ENCODE peak calls at places on chromosomes 4 and X, in nine cellular contexts. One of them, this sample, is unnamed.

GRCh38 chrX:11100281-11101035 is 10.7 kb upstream of the HCCS start:
- DNase-seq in C1 segment of cervical spinal cord: no peak
- DNase-seq in activated gamma-delta T cell treated with anti-CD3 and anti-CD28 coated beads, Interleukin-2, amount 50 U/mL, for 16 hours: no peak
- DNase-seq in NCI-H2171 treated with DMSO at 0.1 percent for 48 hours: peak; percentile 47
- DNase-seq in activated CD8-positive, alpha-beta T cell treated with anti-CD3 and anti-CD28 coated beads, Interleukin-2, amount 10 ng/mL, durations not matched to agents 7 days and 5 days: no peak
- DNase-seq in tibial artery: no peak
- DNase-seq in mesenteric fat pad: no peak
- DNase-seq in fibroblast of the conjunctiva: peak; percentile 55
- DNase-seq in stimulated activated CD4-positive, alpha-beta T cell treated with anti-CD3 and anti-CD28 coated beads, Interleukin-15, amount 100 ng/mL, for 1 hour: no peak
- DNase-seq in this sample: peak; percentile 15

GRCh38 chr4:55216871-55217635 is 91.7 kb upstream of the KDR start:
- DNase-seq in tibial artery: no peak
- DNase-seq in NCI-H2171 treated with DMSO at 0.1 percent for 48 hours: no peak
- DNase-seq in activated gamma-delta T cell treated with anti-CD3 and anti-CD28 coated beads, Interleukin-2, amount 50 U/mL, for 16 hours: no peak
- DNase-seq in fibroblast of the conjunctiva: peak; percentile 24
- DNase-seq in C1 segment of cervical spinal cord: no peak
- DNase-seq in stimulated activated CD4-positive, alpha-beta T cell treated with anti-CD3 and anti-CD28 coated beads, Interleukin-15, amount 100 ng/mL, for 1 hour: no peak
- DNase-seq in activated CD8-positive, alpha-beta T cell treated with anti-CD3 and anti-CD28 coated beads, Interleukin-2, amount 10 ng/mL, durations not matched to agents 7 days and 5 days: no peak
- DNase-seq in mesenteric fat pad: no peak
- DNase-seq in this sample: no peak

GRCh38 chrX:119790977-119791436 is 423 bp downstream of the RPL39 start:
- DNase-seq in activated CD8-positive, alpha-beta T cell treated with anti-CD3 and anti-CD28 coated beads, Interleukin-2, amount 10 ng/mL, durations not matched to agents 7 days and 5 days: peak; percentile 49
- DNase-seq in NCI-H2171 treated with DMSO at 0.1 percent for 48 hours: peak; percentile 21
- DNase-seq in C1 segment of cervical spinal cord: no peak
- DNase-seq in fibroblast of the conjunctiva: peak; percentile 22
- DNase-seq in stimulated activated CD4-positive, alpha-beta T cell treated with anti-CD3 and anti-CD28 coated beads, Interleukin-15, amount 100 ng/mL, for 1 hour: peak; percentile 2
- DNase-seq in mesenteric fat pad: no peak
- DNase-seq in tibial artery: peak; percentile 64
- DNase-seq in activated gamma-delta T cell treated with anti-CD3 and anti-CD28 coated beads, Interleukin-2, amount 50 U/mL, for 16 hours: peak; percentile 14
- DNase-seq in this sample: no peak

GRCh38 chr4:125084608-125085007 is 230.1 kb upstream of the FAT4 start:
- DNase-seq in fibroblast of the conjunctiva: no peak
- DNase-seq in stimulated activated CD4-positive, alpha-beta T cell treated with anti-CD3 and anti-CD28 coated beads, Interleukin-15, amount 100 ng/mL, for 1 hour: no peak
- DNase-seq in activated CD8-positive, alpha-beta T cell treated with anti-CD3 and anti-CD28 coated beads, Interleukin-2, amount 10 ng/mL, durations not matched to agents 7 days and 5 days: no peak
- DNase-seq in activated gamma-delta T cell treated with anti-CD3 and anti-CD28 coated beads, Interleukin-2, amount 50 U/mL, for 16 hours: no peak
- DNase-seq in tibial artery: no peak
- DNase-seq in mesenteric fat pad: no peak
- DNase-seq in NCI-H2171 treated with DMSO at 0.1 percent for 48 hours: no peak
- DNase-seq in C1 segment of cervical spinal cord: no peak
- DNase-seq in this sample: no peak

GRCh38 chr4:48017108-48017527 is 546 bp downstream of the NIPAL1 start:
- DNase-seq in activated CD8-positive, alpha-beta T cell treated with anti-CD3 and anti-CD28 coated beads, Interleukin-2, amount 10 ng/mL, durations not matched to agents 7 days and 5 days: no peak
- DNase-seq in mesenteric fat pad: no peak
- DNase-seq in activated gamma-delta T cell treated with anti-CD3 and anti-CD28 coated beads, Interleukin-2, amount 50 U/mL, for 16 hours: no peak
- DNase-seq in C1 segment of cervical spinal cord: no peak
- DNase-seq in fibroblast of the conjunctiva: no peak
- DNase-seq in NCI-H2171 treated with DMSO at 0.1 percent for 48 hours: no peak
- DNase-seq in tibial artery: peak; percentile 65
- DNase-seq in stimulated activated CD4-positive, alpha-beta T cell treated with anti-CD3 and anti-CD28 coated beads, Interleukin-15, amount 100 ng/mL, for 1 hour: no peak
- DNase-seq in this sample: no peak

GRCh38 chr4:41620594-41621256 is 82.8 kb downstream of the LIMCH1 start:
- DNase-seq in activated CD8-positive, alpha-beta T cell treated with anti-CD3 and anti-CD28 coated beads, Interleukin-2, amount 10 ng/mL, durations not matched to agents 7 days and 5 days: no peak
- DNase-seq in tibial artery: peak; percentile 82
- DNase-seq in stimulated activated CD4-positive, alpha-beta T cell treated with anti-CD3 and anti-CD28 coated beads, Interleukin-15, amount 100 ng/mL, for 1 hour: no peak
- DNase-seq in activated gamma-delta T cell treated with anti-CD3 and anti-CD28 coated beads, Interleukin-2, amount 50 U/mL, for 16 hours: no peak
- DNase-seq in NCI-H2171 treated with DMSO at 0.1 percent for 48 hours: no peak
- DNase-seq in C1 segment of cervical spinal cord: no peak
- DNase-seq in mesenteric fat pad: no peak
- DNase-seq in fibroblast of the conjunctiva: no peak
- DNase-seq in this sample: no peak

GRCh38 chr4:87574996-87575395 is 33.3 kb upstream of the DSPP start:
- DNase-seq in stimulated activated CD4-positive, alpha-beta T cell treated with anti-CD3 and anti-CD28 coated beads, Interleukin-15, amount 100 ng/mL, for 1 hour: no peak
- DNase-seq in NCI-H2171 treated with DMSO at 0.1 percent for 48 hours: no peak
- DNase-seq in activated CD8-positive, alpha-beta T cell treated with anti-CD3 and anti-CD28 coated beads, Interleukin-2, amount 10 ng/mL, durations not matched to agents 7 days and 5 days: no peak
- DNase-seq in activated gamma-delta T cell treated with anti-CD3 and anti-CD28 coated beads, Interleukin-2, amount 50 U/mL, for 16 hours: no peak
- DNase-seq in C1 segment of cervical spinal cord: no peak
- DNase-seq in tibial artery: no peak
- DNase-seq in fibroblast of the conjunctiva: no peak
- DNase-seq in mesenteric fat pad: no peak
- DNase-seq in this sample: no peak

GRCh38 chr4:51895816-51896408 is 53.0 kb downstream of the DCUN1D4 start:
- DNase-seq in C1 segment of cervical spinal cord: peak; percentile 20
- DNase-seq in fibroblast of the conjunctiva: peak; percentile 42
- DNase-seq in mesenteric fat pad: no peak
- DNase-seq in tibial artery: peak; percentile 70
- DNase-seq in stimulated activated CD4-positive, alpha-beta T cell treated with anti-CD3 and anti-CD28 coated beads, Interleukin-15, amount 100 ng/mL, for 1 hour: no peak
- DNase-seq in NCI-H2171 treated with DMSO at 0.1 percent for 48 hours: peak; percentile 63
- DNase-seq in activated CD8-positive, alpha-beta T cell treated with anti-CD3 and anti-CD28 coated beads, Interleukin-2, amount 10 ng/mL, durations not matched to agents 7 days and 5 days: peak; percentile 69
- DNase-seq in activated gamma-delta T cell treated with anti-CD3 and anti-CD28 coated beads, Interleukin-2, amount 50 U/mL, for 16 hours: peak; percentile 25
- DNase-seq in this sample: peak; percentile 83

GRCh38 chr4:98939892-98940298 is 11.0 kb upstream of the EIF4E start:
- DNase-seq in stimulated activated CD4-positive, alpha-beta T cell treated with anti-CD3 and anti-CD28 coated beads, Interleukin-15, amount 100 ng/mL, for 1 hour: no peak
- DNase-seq in activated CD8-positive, alpha-beta T cell treated with anti-CD3 and anti-CD28 coated beads, Interleukin-2, amount 10 ng/mL, durations not matched to agents 7 days and 5 days: no peak
- DNase-seq in C1 segment of cervical spinal cord: no peak
- DNase-seq in mesenteric fat pad: no peak
- DNase-seq in NCI-H2171 treated with DMSO at 0.1 percent for 48 hours: peak; percentile 26
- DNase-seq in activated gamma-delta T cell treated with anti-CD3 and anti-CD28 coated beads, Interleukin-2, amount 50 U/mL, for 16 hours: no peak
- DNase-seq in fibroblast of the conjunctiva: peak; percentile 53
- DNase-seq in tibial artery: no peak
- DNase-seq in this sample: peak; percentile 69

GRCh38 chr4:151169900-151170299 is 70.5 kb downstream of the RPS3A start:
- DNase-seq in tibial artery: no peak
- DNase-seq in activated CD8-positive, alpha-beta T cell treated with anti-CD3 and anti-CD28 coated beads, Interleukin-2, amount 10 ng/mL, durations not matched to agents 7 days and 5 days: no peak
- DNase-seq in NCI-H2171 treated with DMSO at 0.1 percent for 48 hours: no peak
- DNase-seq in C1 segment of cervical spinal cord: no peak
- DNase-seq in fibroblast of the conjunctiva: peak; percentile 26
- DNase-seq in activated gamma-delta T cell treated with anti-CD3 and anti-CD28 coated beads, Interleukin-2, amount 50 U/mL, for 16 hours: no peak
- DNase-seq in stimulated activated CD4-positive, alpha-beta T cell treated with anti-CD3 and anti-CD28 coated beads, Interleukin-15, amount 100 ng/mL, for 1 hour: no peak
- DNase-seq in mesenteric fat pad: no peak
- DNase-seq in this sample: no peak

GRCh38 chr4:148051403-148051802 is 319.5 kb downstream of the ARHGAP10 start:
- DNase-seq in stimulated activated CD4-positive, alpha-beta T cell treated with anti-CD3 and anti-CD28 coated beads, Interleukin-15, amount 100 ng/mL, for 1 hour: no peak
- DNase-seq in activated CD8-positive, alpha-beta T cell treated with anti-CD3 and anti-CD28 coated beads, Interleukin-2, amount 10 ng/mL, durations not matched to agents 7 days and 5 days: no peak
- DNase-seq in tibial artery: no peak
- DNase-seq in C1 segment of cervical spinal cord: no peak
- DNase-seq in NCI-H2171 treated with DMSO at 0.1 percent for 48 hours: peak; percentile 27
- DNase-seq in mesenteric fat pad: no peak
- DNase-seq in activated gamma-delta T cell treated with anti-CD3 and anti-CD28 coated beads, Interleukin-2, amount 50 U/mL, for 16 hours: no peak
- DNase-seq in fibroblast of the conjunctiva: no peak
- DNase-seq in this sample: no peak

GRCh38 chr4:88533937-88534750 is 10.6 kb upstream of the PYURF start:
- DNase-seq in activated gamma-delta T cell treated with anti-CD3 and anti-CD28 coated beads, Interleukin-2, amount 50 U/mL, for 16 hours: no peak
- DNase-seq in activated CD8-positive, alpha-beta T cell treated with anti-CD3 and anti-CD28 coated beads, Interleukin-2, amount 10 ng/mL, durations not matched to agents 7 days and 5 days: no peak
- DNase-seq in fibroblast of the conjunctiva: no peak
- DNase-seq in mesenteric fat pad: no peak
- DNase-seq in stimulated activated CD4-positive, alpha-beta T cell treated with anti-CD3 and anti-CD28 coated beads, Interleukin-15, amount 100 ng/mL, for 1 hour: no peak
- DNase-seq in tibial artery: no peak
- DNase-seq in NCI-H2171 treated with DMSO at 0.1 percent for 48 hours: no peak
- DNase-seq in C1 segment of cervical spinal cord: no peak
- DNase-seq in this sample: no peak

GRCh38 chr4:64250061-64250460 is 159.2 kb downstream of the TECRL start:
- DNase-seq in mesenteric fat pad: no peak
- DNase-seq in tibial artery: no peak
- DNase-seq in activated gamma-delta T cell treated with anti-CD3 and anti-CD28 coated beads, Interleukin-2, amount 50 U/mL, for 16 hours: no peak
- DNase-seq in stimulated activated CD4-positive, alpha-beta T cell treated with anti-CD3 and anti-CD28 coated beads, Interleukin-15, amount 100 ng/mL, for 1 hour: no peak
- DNase-seq in NCI-H2171 treated with DMSO at 0.1 percent for 48 hours: peak; percentile 18
- DNase-seq in activated CD8-positive, alpha-beta T cell treated with anti-CD3 and anti-CD28 coated beads, Interleukin-2, amount 10 ng/mL, durations not matched to agents 7 days and 5 days: no peak
- DNase-seq in fibroblast of the conjunctiva: no peak
- DNase-seq in C1 segment of cervical spinal cord: no peak
- DNase-seq in this sample: no peak

GRCh38 chrX:118655561-118656246 is 71.7 kb upstream of the IL13RA1 start:
- DNase-seq in fibroblast of the conjunctiva: no peak
- DNase-seq in mesenteric fat pad: no peak
- DNase-seq in tibial artery: no peak
- DNase-seq in stimulated activated CD4-positive, alpha-beta T cell treated with anti-CD3 and anti-CD28 coated beads, Interleukin-15, amount 100 ng/mL, for 1 hour: no peak
- DNase-seq in activated CD8-positive, alpha-beta T cell treated with anti-CD3 and anti-CD28 coated beads, Interleukin-2, amount 10 ng/mL, durations not matched to agents 7 days and 5 days: no peak
- DNase-seq in activated gamma-delta T cell treated with anti-CD3 and anti-CD28 coated beads, Interleukin-2, amount 50 U/mL, for 16 hours: no peak
- DNase-seq in C1 segment of cervical spinal cord: no peak
- DNase-seq in NCI-H2171 treated with DMSO at 0.1 percent for 48 hours: no peak
- DNase-seq in this sample: no peak

GRCh38 chr4:38117614-38118013 is 157.4 kb downstream of the PTTG2 start:
- DNase-seq in activated CD8-positive, alpha-beta T cell treated with anti-CD3 and anti-CD28 coated beads, Interleukin-2, amount 10 ng/mL, durations not matched to agents 7 days and 5 days: no peak
- DNase-seq in tibial artery: no peak
- DNase-seq in mesenteric fat pad: no peak
- DNase-seq in fibroblast of the conjunctiva: no peak
- DNase-seq in stimulated activated CD4-positive, alpha-beta T cell treated with anti-CD3 and anti-CD28 coated beads, Interleukin-15, amount 100 ng/mL, for 1 hour: no peak
- DNase-seq in activated gamma-delta T cell treated with anti-CD3 and anti-CD28 coated beads, Interleukin-2, amount 50 U/mL, for 16 hours: no peak
- DNase-seq in C1 segment of cervical spinal cord: no peak
- DNase-seq in NCI-H2171 treated with DMSO at 0.1 percent for 48 hours: no peak
- DNase-seq in this sample: no peak

GRCh38 chr4:83251074-83251835 is 33.3 kb downstream of the COQ2 start:
- DNase-seq in C1 segment of cervical spinal cord: no peak
- DNase-seq in mesenteric fat pad: no peak
- DNase-seq in fibroblast of the conjunctiva: no peak
- DNase-seq in activated gamma-delta T cell treated with anti-CD3 and anti-CD28 coated beads, Interleukin-2, amount 50 U/mL, for 16 hours: no peak
- DNase-seq in stimulated activated CD4-positive, alpha-beta T cell treated with anti-CD3 and anti-CD28 coated beads, Interleukin-15, amount 100 ng/mL, for 1 hour: no peak
- DNase-seq in activated CD8-positive, alpha-beta T cell treated with anti-CD3 and anti-CD28 coated beads, Interleukin-2, amount 10 ng/mL, durations not matched to agents 7 days and 5 days: no peak
- DNase-seq in tibial artery: no peak
- DNase-seq in NCI-H2171 treated with DMSO at 0.1 percent for 48 hours: no peak
- DNase-seq in this sample: no peak

GRCh38 chrX:7153231-7153630 is 5.3 kb upstream of the PUDP start:
- DNase-seq in NCI-H2171 treated with DMSO at 0.1 percent for 48 hours: no peak
- DNase-seq in activated gamma-delta T cell treated with anti-CD3 and anti-CD28 coated beads, Interleukin-2, amount 50 U/mL, for 16 hours: no peak
- DNase-seq in C1 segment of cervical spinal cord: no peak
- DNase-seq in tibial artery: no peak
- DNase-seq in stimulated activated CD4-positive, alpha-beta T cell treated with anti-CD3 and anti-CD28 coated beads, Interleukin-15, amount 100 ng/mL, for 1 hour: no peak
- DNase-seq in mesenteric fat pad: no peak
- DNase-seq in activated CD8-positive, alpha-beta T cell treated with anti-CD3 and anti-CD28 coated beads, Interleukin-2, amount 10 ng/mL, durations not matched to agents 7 days and 5 days: no peak
- DNase-seq in fibroblast of the conjunctiva: no peak
- DNase-seq in this sample: no peak

GRCh38 chr4:151468715-151469696 is 60.0 kb downstream of the FHIP1A start:
- DNase-seq in fibroblast of the conjunctiva: no peak
- DNase-seq in stimulated activated CD4-positive, alpha-beta T cell treated with anti-CD3 and anti-CD28 coated beads, Interleukin-15, amount 100 ng/mL, for 1 hour: no peak
- DNase-seq in mesenteric fat pad: no peak
- DNase-seq in C1 segment of cervical spinal cord: no peak
- DNase-seq in NCI-H2171 treated with DMSO at 0.1 percent for 48 hours: no peak
- DNase-seq in activated CD8-positive, alpha-beta T cell treated with anti-CD3 and anti-CD28 coated beads, Interleukin-2, amount 10 ng/mL, durations not matched to agents 7 days and 5 days: no peak
- DNase-seq in activated gamma-delta T cell treated with anti-CD3 and anti-CD28 coated beads, Interleukin-2, amount 50 U/mL, for 16 hours: no peak
- DNase-seq in tibial artery: no peak
- DNase-seq in this sample: no peak

GRCh38 chrX:71556026-71556425 is 22.2 kb upstream of the GCNA start:
- DNase-seq in activated gamma-delta T cell treated with anti-CD3 and anti-CD28 coated beads, Interleukin-2, amount 50 U/mL, for 16 hours: no peak
- DNase-seq in tibial artery: no peak
- DNase-seq in stimulated activated CD4-positive, alpha-beta T cell treated with anti-CD3 and anti-CD28 coated beads, Interleukin-15, amount 100 ng/mL, for 1 hour: no peak
- DNase-seq in fibroblast of the conjunctiva: no peak
- DNase-seq in activated CD8-positive, alpha-beta T cell treated with anti-CD3 and anti-CD28 coated beads, Interleukin-2, amount 10 ng/mL, durations not matched to agents 7 days and 5 days: no peak
- DNase-seq in NCI-H2171 treated with DMSO at 0.1 percent for 48 hours: no peak
- DNase-seq in mesenteric fat pad: no peak
- DNase-seq in C1 segment of cervical spinal cord: no peak
- DNase-seq in this sample: no peak

GRCh38 chr4:118259103-118259502 is 93.7 kb downstream of the PRSS12 start:
- DNase-seq in tibial artery: no peak
- DNase-seq in activated gamma-delta T cell treated with anti-CD3 and anti-CD28 coated beads, Interleukin-2, amount 50 U/mL, for 16 hours: no peak
- DNase-seq in C1 segment of cervical spinal cord: no peak
- DNase-seq in mesenteric fat pad: no peak
- DNase-seq in NCI-H2171 treated with DMSO at 0.1 percent for 48 hours: no peak
- DNase-seq in fibroblast of the conjunctiva: no peak
- DNase-seq in activated CD8-positive, alpha-beta T cell treated with anti-CD3 and anti-CD28 coated beads, Interleukin-2, amount 10 ng/mL, durations not matched to agents 7 days and 5 days: no peak
- DNase-seq in stimulated activated CD4-positive, alpha-beta T cell treated with anti-CD3 and anti-CD28 coated beads, Interleukin-15, amount 100 ng/mL, for 1 hour: no peak
- DNase-seq in this sample: no peak

GRCh38 chr4:12242354-12242753 is 813.7 kb upstream of the HS3ST1 start:
- DNase-seq in NCI-H2171 treated with DMSO at 0.1 percent for 48 hours: no peak
- DNase-seq in tibial artery: no peak
- DNase-seq in stimulated activated CD4-positive, alpha-beta T cell treated with anti-CD3 and anti-CD28 coated beads, Interleukin-15, amount 100 ng/mL, for 1 hour: no peak
- DNase-seq in fibroblast of the conjunctiva: no peak
- DNase-seq in mesenteric fat pad: no peak
- DNase-seq in C1 segment of cervical spinal cord: no peak
- DNase-seq in activated gamma-delta T cell treated with anti-CD3 and anti-CD28 coated beads, Interleukin-2, amount 50 U/mL, for 16 hours: no peak
- DNase-seq in activated CD8-positive, alpha-beta T cell treated with anti-CD3 and anti-CD28 coated beads, Interleukin-2, amount 10 ng/mL, durations not matched to agents 7 days and 5 days: no peak
- DNase-seq in this sample: no peak

GRCh38 chrX:97027384-97027922 is 143.7 kb downstream of the RPA4 start:
- DNase-seq in activated gamma-delta T cell treated with anti-CD3 and anti-CD28 coated beads, Interleukin-2, amount 50 U/mL, for 16 hours: no peak
- DNase-seq in stimulated activated CD4-positive, alpha-beta T cell treated with anti-CD3 and anti-CD28 coated beads, Interleukin-15, amount 100 ng/mL, for 1 hour: no peak
- DNase-seq in C1 segment of cervical spinal cord: no peak
- DNase-seq in tibial artery: no peak
- DNase-seq in activated CD8-positive, alpha-beta T cell treated with anti-CD3 and anti-CD28 coated beads, Interleukin-2, amount 10 ng/mL, durations not matched to agents 7 days and 5 days: no peak
- DNase-seq in mesenteric fat pad: no peak
- DNase-seq in NCI-H2171 treated with DMSO at 0.1 percent for 48 hours: no peak
- DNase-seq in fibroblast of the conjunctiva: no peak
- DNase-seq in this sample: no peak

GRCh38 chr4:8237256-8237989 is 32.1 kb upstream of the HTRA3 start:
- DNase-seq in activated gamma-delta T cell treated with anti-CD3 and anti-CD28 coated beads, Interleukin-2, amount 50 U/mL, for 16 hours: no peak
- DNase-seq in C1 segment of cervical spinal cord: no peak
- DNase-seq in NCI-H2171 treated with DMSO at 0.1 percent for 48 hours: no peak
- DNase-seq in activated CD8-positive, alpha-beta T cell treated with anti-CD3 and anti-CD28 coated beads, Interleukin-2, amount 10 ng/mL, durations not matched to agents 7 days and 5 days: no peak
- DNase-seq in stimulated activated CD4-positive, alpha-beta T cell treated with anti-CD3 and anti-CD28 coated beads, Interleukin-15, amount 100 ng/mL, for 1 hour: no peak
- DNase-seq in tibial artery: no peak
- DNase-seq in mesenteric fat pad: no peak
- DNase-seq in fibroblast of the conjunctiva: no peak
- DNase-seq in this sample: no peak